ENCODE peak calls at places on chromosomes 13 and 19, in seven cellular contexts. L, K, O, H, W, C and V are unnamed samples.

GRCh38 chr19:294819-295686 is 3.9 kb upstream of the PLPP2 start:
- DNase-seq in L (peak; percentile 80), K (no peak), O (no peak), H (peak; percentile 17), W (peak; percentile 82), C (no peak), V (peak; percentile 39)

GRCh38 chr19:18500376-18500775 is 21.5 kb downstream of the ELL start:
- DNase-seq in L (no peak), K (no peak), O (no peak), H (no peak), W (no peak), C (no peak), V (no peak)

GRCh38 chr13:27465611-27466010 is 15.2 kb upstream of the MTIF3 start:
- DNase-seq in L (no peak), K (no peak), O (no peak), H (no peak), W (no peak), C (no peak), V (peak; percentile 12)

GRCh38 chr19:40799558-40800338 is 757 bp downstream of the EGLN2 start:
- DNase-seq in L (no peak), K (no peak), O (peak; percentile 63), H (peak; percentile 17), W (no peak), C (no peak), V (no peak)

GRCh38 chr13:88526186-88526852 is 855.1 kb downstream of the SLITRK5 start:
- DNase-seq in L (no peak), K (no peak), O (no peak), H (no peak), W (peak; percentile 58), C (no peak), V (peak; percentile 1)

GRCh38 chr19:34959021-34959420 is 5.0 kb downstream of the ZNF792 start:
- DNase-seq in L (no peak), K (no peak), O (no peak), H (no peak), W (no peak), C (no peak), V (no peak)

GRCh38 chr13:42883771-42884170 is 102.4 kb downstream of the FAM216B start:
- DNase-seq in L (no peak), K (no peak), O (no peak), H (no peak), W (peak; percentile 32), C (peak; percentile 31), V (peak; percentile 62)

GRCh38 chr13:112638919-112639318 is 50.9 kb upstream of the ATP11A start:
- DNase-seq in L (no peak), K (no peak), O (no peak), H (no peak), W (no peak), C (no peak), V (no peak)

GRCh38 chr13:44930907-44931676 is 58.2 kb downstream of the NUFIP1 start:
- DNase-seq in L (no peak), K (no peak), O (no peak), H (no peak), W (peak; percentile 61), C (no peak), V (no peak)

GRCh38 chr13:59846845-59847620 is 316.7 kb downstream of the DIAPH3 start:
- DNase-seq in L (no peak), K (no peak), O (no peak), H (no peak), W (no peak), C (no peak), V (peak; percentile 45)